ENCODE peak calls at places on chromosomes 1 and 21, in nine cellular contexts. C, H, W, S, D, X, J, Y and K are unnamed samples.

GRCh38 chr1:20440785-20441200 is 45.2 kb downstream of the CAMK2N1 start:
- DNase-seq in J (peak; percentile 56), S (no peak), W (no peak), H (peak; percentile 40), Y (no peak), D (no peak), C (peak; percentile 50), X (no peak), K (no peak)

GRCh38 chr1:28540651-28541050 is 12.2 kb upstream of the TRNAU1AP start:
- DNase-seq in D (no peak), J (no peak), X (no peak), S (no peak), Y (no peak), C (no peak), W (no peak), H (no peak), K (no peak)

GRCh38 chr21:43609501-43610340 is 49.6 kb downstream of the HSF2BP start:
- DNase-seq in H (peak; percentile 82), D (no peak), S (no peak), W (no peak), Y (peak; percentile 76), C (peak; percentile 87), J (peak; percentile 62), X (no peak), K (peak; percentile 83)

GRCh38 chr1:171683826-171684225 is 31.3 kb upstream of the MYOC start:
- DNase-seq in C (no peak), X (no peak), D (no peak), W (no peak), S (no peak), H (no peak), J (no peak), Y (no peak), K (no peak)

GRCh38 chr1:43348809-43349593 is 9.8 kb upstream of the CDC20 start:
- DNase-seq in D (peak; percentile 82), S (peak; percentile 54), C (peak; percentile 72), Y (no peak), W (peak; percentile 94), X (no peak), J (peak; percentile 55), H (peak; percentile 79), K (no peak)

GRCh38 chr1:226627050-226627755 is 78.6 kb downstream of the STUM start:
- DNase-seq in W (peak; percentile 6), X (no peak), J (no peak), H (no peak), C (no peak), S (no peak), Y (no peak), D (peak; percentile 4), K (no peak)

GRCh38 chr1:7405844-7406500 is 365.1 kb upstream of the VAMP3 start:
- DNase-seq in S (no peak), Y (no peak), D (no peak), J (no peak), H (no peak), X (no peak), C (no peak), W (no peak), K (no peak)

GRCh38 chr1:222654849-222655248 is 37.0 kb downstream of the MIA3 start:
- DNase-seq in D (no peak), W (peak; percentile 61), X (no peak), Y (no peak), S (peak; percentile 77), C (peak; percentile 14), J (no peak), H (peak; percentile 27), K (no peak)

GRCh38 chr1:2334883-2335534 is 56.3 kb downstream of the MORN1 start:
- DNase-seq in H (peak; percentile 19), X (no peak), Y (no peak), W (no peak), S (no peak), J (no peak), D (no peak), C (no peak), K (no peak)

GRCh38 chr1:10978719-10979118 is 33.7 kb upstream of the TARDBP start:
- DNase-seq in H (no peak), Y (no peak), X (no peak), C (no peak), W (no peak), S (no peak), J (no peak), D (no peak), K (no peak)

GRCh38 chr1:10975567-10976326 is 36.7 kb upstream of the TARDBP start:
- DNase-seq in S (no peak), W (no peak), Y (no peak), J (peak; percentile 98), D (peak; percentile 80), X (peak; percentile 95), C (peak; percentile 74), H (peak; percentile 88), K (peak; percentile 53)

GRCh38 chr1:10979483-10979920 is 33.0 kb upstream of the TARDBP start:
- DNase-seq in H (peak; percentile 18), S (no peak), X (no peak), J (peak; percentile 26), D (peak; percentile 73), W (no peak), C (peak; percentile 72), Y (no peak), K (no peak)

GRCh38 chr1:10980841-10981727 is 31.4 kb upstream of the TARDBP start:
- DNase-seq in X (peak; percentile 62), S (no peak), D (peak; percentile 73), J (peak; percentile 20), H (peak; percentile 33), Y (no peak), W (no peak), C (peak; percentile 59), K (no peak)

DNA sequence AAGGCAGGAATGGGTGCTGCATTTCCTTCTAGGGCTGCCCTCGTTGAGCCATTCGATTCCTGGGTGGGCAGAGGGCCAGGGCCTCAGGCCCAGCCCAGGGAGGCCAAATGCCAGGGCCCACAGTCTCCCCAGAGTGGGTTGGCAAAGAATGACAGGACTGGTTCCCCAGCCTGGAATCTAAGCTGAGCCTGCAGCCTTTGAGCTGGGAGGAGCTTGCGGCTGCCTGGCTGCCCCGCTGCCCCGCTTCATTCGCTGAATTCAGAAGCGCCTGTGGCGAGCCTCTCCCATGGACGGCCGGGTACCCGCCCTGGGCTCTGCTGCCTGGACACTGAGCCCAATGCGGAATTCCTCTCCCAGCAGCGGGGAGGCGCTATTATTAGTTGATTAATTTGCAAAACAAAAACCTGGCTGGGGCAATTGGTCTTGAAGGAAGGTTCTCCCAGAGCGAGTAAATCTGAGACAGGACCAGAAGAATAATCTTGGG is 32.3 kb upstream of the TARDBP start:
- DNase-seq in X (no peak), W (peak; percentile 86), S (no peak), C (peak; percentile 91), J (peak; percentile 91), H (peak; percentile 82), Y (no peak), D (peak; percentile 91), K (peak; percentile 41)
- H3K4me3 ChIP-seq in X (no peak overlapping the region), W (peak overlapping the region; percentile 24), S (no peak overlapping the region), C (no peak overlapping the region), J (peak overlapping the region; percentile 76), H (peak overlapping the region; percentile 17), Y (no peak overlapping the region), D (peak overlapping the region; percentile 55), K (peak overlapping the region; percentile 22)

DNA sequence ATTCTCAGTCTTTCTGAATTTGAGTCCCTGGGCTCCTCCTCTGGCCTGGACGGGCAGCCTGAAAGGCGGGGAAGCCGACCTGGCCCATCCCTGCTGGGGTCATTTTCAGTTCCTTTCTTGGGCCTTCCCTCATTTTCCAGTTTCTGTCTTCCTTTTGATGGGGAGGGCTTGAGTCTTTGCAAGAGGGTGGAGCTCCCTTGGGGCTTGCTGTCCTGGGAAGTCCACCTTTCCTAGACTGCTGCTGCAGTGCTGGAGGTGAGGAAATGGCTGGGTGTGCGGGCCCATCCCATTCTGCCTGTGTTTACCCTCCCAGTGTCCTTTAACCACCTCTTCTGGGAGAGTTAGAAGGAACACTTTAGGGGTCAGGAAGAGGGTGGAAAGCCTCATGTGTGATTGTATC is 40.4 kb upstream of the SYNC start:
- DNase-seq in X (no peak), H (no peak), Y (no peak), J (no peak), D (no peak), C (no peak), W (no peak), S (no peak), K (no peak)
- H3K4me3 ChIP-seq in X (no peak overlapping the region), H (peak overlapping the region; percentile 62), Y (no peak overlapping the region), J (peak overlapping the region; percentile 77), D (peak overlapping the region; percentile 78), C (peak overlapping the region; percentile 59), W (peak overlapping the region; percentile 78), S (no peak overlapping the region), K (peak overlapping the region; percentile 62)

GRCh38 chr1:201766117-201766863 is 62.7 kb upstream of the IPO9 start:
- DNase-seq in H (peak; percentile 99), W (no peak), D (no peak), X (peak; percentile 86), C (peak; percentile 95), S (no peak), J (peak; percentile 89), Y (peak; percentile 94), K (peak; percentile 93)

GRCh38 chr1:201761178-201761577 is 67.8 kb upstream of the IPO9 start:
- DNase-seq in J (no peak), H (no peak), Y (no peak), S (no peak), D (no peak), X (no peak), W (no peak), C (no peak), K (no peak)

GRCh38 chr1:201761871-201762270 is 67.1 kb upstream of the IPO9 start:
- DNase-seq in S (no peak), C (no peak), D (no peak), H (no peak), X (no peak), J (no peak), W (no peak), Y (no peak), K (no peak)

GRCh38 chr1:201763439-201764140 is 65.4 kb upstream of the IPO9 start:
- DNase-seq in Y (no peak), S (no peak), H (peak; percentile 63), D (no peak), C (peak; percentile 66), W (no peak), J (peak; percentile 85), X (no peak), K (no peak)

DNA sequence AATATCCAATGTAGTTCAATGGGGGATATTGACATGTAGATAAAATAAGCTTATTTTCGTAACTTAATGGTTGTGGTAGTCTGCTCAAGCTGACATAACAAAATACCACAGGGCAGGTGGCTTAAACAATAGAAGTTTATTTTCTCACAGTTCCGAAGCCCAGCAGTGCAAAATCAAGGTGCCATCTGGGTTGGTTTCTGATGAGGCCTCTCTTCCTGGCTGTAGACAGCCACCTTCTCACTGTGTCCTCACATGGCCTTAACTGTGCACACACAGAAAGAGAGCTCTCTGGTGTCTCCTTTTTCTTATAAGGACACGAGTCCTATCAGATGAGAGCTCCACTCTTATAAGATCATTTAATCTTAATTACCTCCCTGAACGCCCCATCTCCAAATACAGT is 64.8 kb upstream of the IPO9 start:
- DNase-seq in D (no peak), H (no peak), X (no peak), C (no peak), S (no peak), W (no peak), J (no peak), Y (no peak), K (no peak)
- H3K4me3 ChIP-seq in D (no peak overlapping the region), H (no peak overlapping the region), X (no peak overlapping the region), C (no peak overlapping the region), S (no peak overlapping the region), W (no peak overlapping the region), J (peak overlapping the region; percentile 2), Y (no peak overlapping the region), K (no peak overlapping the region)

DNA sequence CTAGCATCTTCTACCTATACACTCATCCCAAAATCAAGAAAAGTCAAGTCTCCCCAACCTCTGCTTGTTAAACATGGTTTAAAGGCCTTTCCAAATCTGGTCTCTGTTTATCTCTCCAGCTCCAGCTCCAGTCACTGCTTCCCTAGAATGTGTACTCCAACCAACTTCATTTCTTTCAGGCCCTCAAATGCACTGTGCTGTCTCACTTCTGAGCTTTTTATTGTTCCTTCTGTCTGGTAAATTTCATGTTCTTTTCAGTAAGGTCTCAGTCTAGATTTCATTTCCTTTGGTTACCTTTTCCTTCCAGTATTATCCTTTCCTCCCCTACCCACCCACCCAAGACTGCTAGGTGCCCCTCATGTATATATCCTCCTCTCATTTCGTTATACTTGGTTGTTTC is 3.7 kb downstream of the COL24A1 start:
- DNase-seq in C (no peak), H (no peak), S (no peak), X (no peak), W (no peak), D (no peak), J (no peak), Y (no peak), K (no peak)
- H3K4me3 ChIP-seq in C (no peak overlapping the region), H (no peak overlapping the region), S (no peak overlapping the region), X (no peak overlapping the region), W (no peak overlapping the region), D (no peak overlapping the region), J (no peak overlapping the region), Y (no peak overlapping the region), K (no peak overlapping the region)